ENCODE peak calls at places on chromosomes 16 and 17, in seven cellular contexts. One of them, this sample, is unnamed.

GRCh38 chr17:62140836-62141235 is 75.8 kb upstream of the MED13 start:
- DNase-seq in SJSA1: no peak
- DNase-seq in CD8-positive, alpha-beta T cell: no peak
- DNase-seq in uterus: no peak
- DNase-seq in SK-N-SH: no peak
- DNase-seq in PC-3: no peak
- DNase-seq in left ventricle myocardium inferior: no peak
- DNase-seq in this sample: no peak

GRCh38 chr17:37191219-37191618 is 184.6 kb upstream of the C17orf78 start:
- DNase-seq in SJSA1: no peak
- DNase-seq in PC-3: peak; percentile 2
- DNase-seq in CD8-positive, alpha-beta T cell: no peak
- DNase-seq in SK-N-SH: no peak
- DNase-seq in uterus: no peak
- DNase-seq in left ventricle myocardium inferior: no peak
- DNase-seq in this sample: no peak

GRCh38 chr17:2172447-2172938 is 117.6 kb downstream of the HIC1 start:
- DNase-seq in SK-N-SH: no peak
- DNase-seq in SJSA1: peak; percentile 71
- DNase-seq in left ventricle myocardium inferior: peak; percentile 49
- DNase-seq in uterus: peak; percentile 81
- DNase-seq in CD8-positive, alpha-beta T cell: no peak
- DNase-seq in PC-3: peak; percentile 15
- DNase-seq in this sample: peak; percentile 61

GRCh38 chr17:42814633-42815399 is 9.3 kb downstream of the BECN1 start:
- DNase-seq in PC-3: no peak
- DNase-seq in SJSA1: no peak
- DNase-seq in uterus: no peak
- DNase-seq in CD8-positive, alpha-beta T cell: no peak
- DNase-seq in SK-N-SH: no peak
- DNase-seq in left ventricle myocardium inferior: no peak
- DNase-seq in this sample: no peak

GRCh38 chr17:82528484-82529265 is 9.1 kb downstream of the FOXK2 start:
- DNase-seq in PC-3: peak; percentile 93
- DNase-seq in SJSA1: peak; percentile 63
- DNase-seq in SK-N-SH: peak; percentile 88
- DNase-seq in left ventricle myocardium inferior: peak; percentile 56
- DNase-seq in CD8-positive, alpha-beta T cell: no peak
- DNase-seq in uterus: no peak
- DNase-seq in this sample: no peak

GRCh38 chr17:51588063-51588462 is 327.7 kb downstream of the UTP18 start:
- DNase-seq in CD8-positive, alpha-beta T cell: no peak
- DNase-seq in SK-N-SH: no peak
- DNase-seq in left ventricle myocardium inferior: no peak
- DNase-seq in PC-3: no peak
- DNase-seq in SJSA1: no peak
- DNase-seq in uterus: no peak
- DNase-seq in this sample: no peak

GRCh38 chr16:4525069-4525468 is 13.5 kb downstream of the CDIP1 start:
- DNase-seq in CD8-positive, alpha-beta T cell: no peak
- DNase-seq in left ventricle myocardium inferior: no peak
- DNase-seq in SK-N-SH: no peak
- DNase-seq in SJSA1: no peak
- DNase-seq in uterus: no peak
- DNase-seq in PC-3: no peak
- DNase-seq in this sample: no peak

GRCh38 chr17:57211543-57211942 is 44.8 kb upstream of the MSI2 start:
- DNase-seq in uterus: no peak
- DNase-seq in PC-3: peak; percentile 90
- DNase-seq in SK-N-SH: no peak
- DNase-seq in left ventricle myocardium inferior: no peak
- DNase-seq in SJSA1: peak; percentile 57
- DNase-seq in CD8-positive, alpha-beta T cell: no peak
- DNase-seq in this sample: no peak

GRCh38 chr17:3893003-3893719 is at the start of gene CAMKK1:
- DNase-seq in SJSA1: peak; percentile 88
- DNase-seq in PC-3: peak; percentile 85
- DNase-seq in CD8-positive, alpha-beta T cell: peak; percentile 84
- DNase-seq in uterus: peak; percentile 86
- DNase-seq in SK-N-SH: peak; percentile 99
- DNase-seq in left ventricle myocardium inferior: peak; percentile 92
- DNase-seq in this sample: peak; percentile 94

GRCh38 chr17:62705781-62706597 is 78.5 kb downstream of the MRC2 start:
- DNase-seq in SJSA1: no peak
- DNase-seq in PC-3: no peak
- DNase-seq in uterus: no peak
- DNase-seq in CD8-positive, alpha-beta T cell: no peak
- DNase-seq in SK-N-SH: no peak
- DNase-seq in left ventricle myocardium inferior: no peak
- DNase-seq in this sample: no peak

GRCh38 chr16:87060026-87060986 is 256.9 kb downstream of the C16orf95 start:
- DNase-seq in PC-3: no peak
- DNase-seq in uterus: no peak
- DNase-seq in SK-N-SH: no peak
- DNase-seq in left ventricle myocardium inferior: no peak
- DNase-seq in CD8-positive, alpha-beta T cell: no peak
- DNase-seq in SJSA1: peak; percentile 62
- DNase-seq in this sample: peak; percentile 75

GRCh38 chr17:57784226-57784895 is 39.3 kb upstream of the CCDC182 start:
- DNase-seq in SK-N-SH: no peak
- DNase-seq in left ventricle myocardium inferior: no peak
- DNase-seq in uterus: no peak
- DNase-seq in PC-3: no peak
- DNase-seq in CD8-positive, alpha-beta T cell: no peak
- DNase-seq in SJSA1: no peak
- DNase-seq in this sample: no peak

GRCh38 chr17:19301274-19301946 is 61.1 kb downstream of the B9D1 start:
- DNase-seq in CD8-positive, alpha-beta T cell: no peak
- DNase-seq in SK-N-SH: no peak
- DNase-seq in PC-3: no peak
- DNase-seq in uterus: no peak
- DNase-seq in SJSA1: no peak
- DNase-seq in left ventricle myocardium inferior: no peak
- DNase-seq in this sample: peak; percentile 8

GRCh38 chr17:3772764-3773163 is 28.2 kb downstream of the ITGAE start:
- DNase-seq in CD8-positive, alpha-beta T cell: no peak
- DNase-seq in SK-N-SH: no peak
- DNase-seq in left ventricle myocardium inferior: no peak
- DNase-seq in SJSA1: no peak
- DNase-seq in uterus: no peak
- DNase-seq in PC-3: no peak
- DNase-seq in this sample: peak; percentile 28

GRCh38 chr16:57485916-57486857 is at the start of gene DOK4:
- DNase-seq in CD8-positive, alpha-beta T cell: peak; percentile 70
- DNase-seq in left ventricle myocardium inferior: peak; percentile 87
- DNase-seq in SK-N-SH: peak; percentile 98
- DNase-seq in SJSA1: peak; percentile 81
- DNase-seq in uterus: peak; percentile 74
- DNase-seq in PC-3: peak; percentile 65
- DNase-seq in this sample: peak; percentile 95

GRCh38 chr17:76432712-76433336 is 20.1 kb downstream of the UBE2O start:
- DNase-seq in PC-3: peak; percentile 65
- DNase-seq in SJSA1: no peak
- DNase-seq in SK-N-SH: no peak
- DNase-seq in CD8-positive, alpha-beta T cell: no peak
- DNase-seq in left ventricle myocardium inferior: no peak
- DNase-seq in uterus: no peak
- DNase-seq in this sample: no peak

GRCh38 chr17:29483503-29483902 is 83.3 kb downstream of the ABHD15 start:
- DNase-seq in SJSA1: no peak
- DNase-seq in SK-N-SH: no peak
- DNase-seq in PC-3: no peak
- DNase-seq in uterus: no peak
- DNase-seq in left ventricle myocardium inferior: no peak
- DNase-seq in CD8-positive, alpha-beta T cell: no peak
- DNase-seq in this sample: no peak

GRCh38 chr17:46179375-46179999 is 13.7 kb downstream of the KANSL1 start:
- DNase-seq in uterus: no peak
- DNase-seq in left ventricle myocardium inferior: no peak
- DNase-seq in SK-N-SH: no peak
- DNase-seq in SJSA1: no peak
- DNase-seq in CD8-positive, alpha-beta T cell: no peak
- DNase-seq in PC-3: no peak
- DNase-seq in this sample: no peak

GRCh38 chr17:46178550-46179198 is 14.6 kb downstream of the KANSL1 start:
- DNase-seq in SK-N-SH: no peak
- DNase-seq in CD8-positive, alpha-beta T cell: no peak
- DNase-seq in left ventricle myocardium inferior: no peak
- DNase-seq in uterus: no peak
- DNase-seq in PC-3: peak; percentile 74
- DNase-seq in SJSA1: no peak
- DNase-seq in this sample: no peak

GRCh38 chr17:46176975-46177374 is 16.3 kb downstream of the KANSL1 start:
- DNase-seq in PC-3: no peak
- DNase-seq in CD8-positive, alpha-beta T cell: no peak
- DNase-seq in SJSA1: no peak
- DNase-seq in SK-N-SH: no peak
- DNase-seq in left ventricle myocardium inferior: no peak
- DNase-seq in uterus: no peak
- DNase-seq in this sample: no peak

GRCh38 chr17:46173153-46173552 is 20.1 kb downstream of the KANSL1 start:
- DNase-seq in left ventricle myocardium inferior: no peak
- DNase-seq in SJSA1: no peak
- DNase-seq in CD8-positive, alpha-beta T cell: no peak
- DNase-seq in uterus: no peak
- DNase-seq in SK-N-SH: no peak
- DNase-seq in PC-3: no peak
- DNase-seq in this sample: no peak

DNA sequence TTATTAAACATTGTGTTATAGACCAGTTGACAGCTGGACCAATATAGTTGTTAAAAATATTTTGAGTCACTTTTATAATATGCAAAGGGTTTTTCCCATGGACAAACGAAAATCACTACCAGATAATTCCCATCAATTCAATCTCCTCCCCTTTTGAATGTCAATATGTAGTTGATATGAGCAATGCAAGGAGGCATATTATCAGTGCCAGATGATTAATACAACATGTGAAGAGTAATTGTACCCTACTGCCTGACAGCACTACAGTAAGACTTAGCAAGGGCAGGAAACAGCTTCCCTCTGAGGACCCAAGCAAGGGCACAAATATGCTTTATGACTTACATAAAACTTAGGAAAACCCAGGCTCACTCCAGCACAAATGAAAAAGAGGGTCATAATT is 17.3 kb downstream of the KANSL1 start:
- DNase-seq in PC-3: no peak
- DNase-seq in SK-N-SH: no peak
- DNase-seq in uterus: no peak
- DNase-seq in SJSA1: no peak
- DNase-seq in CD8-positive, alpha-beta T cell: no peak
- DNase-seq in left ventricle myocardium inferior: no peak
- DNase-seq in this sample: no peak
- H3K4me1 ChIP-seq in PC-3: peaks cover 20% of the 10 kb centered on the region
- H3K4me1 ChIP-seq in SK-N-SH: peaks cover 11% of the 10 kb centered on the region
- H3K4me1 ChIP-seq in uterus: peaks cover 15% of the 10 kb centered on the region
- H3K4me1 ChIP-seq in SJSA1: peaks cover 17% of the 10 kb centered on the region
- H3K4me1 ChIP-seq in CD8-positive, alpha-beta T cell: peaks cover 81% of the 10 kb centered on the region
- H3K4me1 ChIP-seq in left ventricle myocardium inferior: peaks cover 97% of the 10 kb centered on the region
- H3K4me1 ChIP-seq in this sample: no peaks in the 10 kb centered on the region

DNA sequence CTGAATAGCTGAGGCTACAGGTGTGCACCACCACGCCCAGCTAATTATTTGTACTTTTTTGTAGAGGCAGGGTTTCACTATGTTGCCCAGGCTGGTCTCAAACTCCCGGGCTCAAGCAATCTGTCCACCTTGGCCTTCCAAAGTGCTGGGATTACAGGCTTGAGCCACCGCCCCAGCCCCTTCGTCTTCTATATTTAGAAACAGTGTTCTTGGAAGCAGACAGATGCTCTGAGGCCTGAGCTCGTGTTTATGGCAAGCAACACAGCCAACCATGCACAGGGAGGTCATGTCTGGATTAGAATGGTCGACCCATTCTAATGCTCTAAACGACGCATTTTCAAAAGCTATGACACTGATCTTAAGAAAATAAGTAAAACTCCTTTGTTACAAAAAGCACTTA is 16.6 kb downstream of the TMEM204 start:
- DNase-seq in SJSA1: no peak
- DNase-seq in CD8-positive, alpha-beta T cell: no peak
- DNase-seq in left ventricle myocardium inferior: no peak
- DNase-seq in uterus: no peak
- DNase-seq in SK-N-SH: no peak
- DNase-seq in PC-3: no peak
- DNase-seq in this sample: no peak
- H3K4me3 ChIP-seq in SJSA1: no peak overlapping the region
- H3K4me3 ChIP-seq in CD8-positive, alpha-beta T cell: no peak overlapping the region
- H3K4me3 ChIP-seq in left ventricle myocardium inferior: peak overlapping the region; percentile 43
- H3K4me3 ChIP-seq in uterus: no peak overlapping the region
- H3K4me3 ChIP-seq in SK-N-SH: no peak overlapping the region
- H3K4me3 ChIP-seq in PC-3: no peak overlapping the region
- H3K4me3 ChIP-seq in this sample: no peak overlapping the region

DNA sequence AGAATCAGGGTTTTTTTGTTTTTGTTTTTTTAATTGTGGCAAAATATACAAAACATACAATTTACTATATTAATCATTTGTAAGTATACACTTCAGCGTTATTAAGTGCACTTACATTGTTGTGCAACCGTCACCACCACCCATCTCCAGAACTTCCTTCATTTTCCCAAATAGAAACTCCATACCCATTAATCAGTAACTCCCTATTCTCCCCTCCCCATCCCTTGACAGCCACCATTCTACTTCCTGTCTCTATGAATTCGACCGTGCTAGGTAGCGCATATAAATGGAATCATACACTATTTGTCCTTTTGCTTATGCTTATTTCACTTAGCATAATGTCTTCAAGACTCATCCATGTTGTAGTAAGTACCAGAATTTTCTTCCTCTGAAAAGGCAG is 45.1 kb upstream of the DHX40 start:
- DNase-seq in SJSA1: no peak
- DNase-seq in PC-3: no peak
- DNase-seq in left ventricle myocardium inferior: no peak
- DNase-seq in SK-N-SH: no peak
- DNase-seq in uterus: no peak
- DNase-seq in CD8-positive, alpha-beta T cell: no peak
- DNase-seq in this sample: no peak
- H3K4me1 ChIP-seq in SJSA1: peaks cover under 1% of the 10 kb centered on the region
- H3K4me1 ChIP-seq in PC-3: peaks cover 4% of the 10 kb centered on the region
- H3K4me1 ChIP-seq in left ventricle myocardium inferior: peaks cover 6% of the 10 kb centered on the region
- H3K4me1 ChIP-seq in SK-N-SH: no peaks in the 10 kb centered on the region
- H3K4me1 ChIP-seq in uterus: no peaks in the 10 kb centered on the region
- H3K4me1 ChIP-seq in CD8-positive, alpha-beta T cell: no peaks in the 10 kb centered on the region
- H3K4me1 ChIP-seq in this sample: no peaks in the 10 kb centered on the region

GRCh38 chr16:56360117-56361008 is 65.0 kb downstream of the AMFR start:
- DNase-seq in left ventricle myocardium inferior: no peak
- DNase-seq in SK-N-SH: peak; percentile 11
- DNase-seq in SJSA1: peak; percentile 38
- DNase-seq in PC-3: no peak
- DNase-seq in CD8-positive, alpha-beta T cell: no peak
- DNase-seq in uterus: no peak
- DNase-seq in this sample: no peak
- H3K4me3 ChIP-seq in left ventricle myocardium inferior: no peak overlapping the region
- H3K4me3 ChIP-seq in SK-N-SH: no peak overlapping the region
- H3K4me3 ChIP-seq in SJSA1: no peak overlapping the region
- H3K4me3 ChIP-seq in PC-3: no peak overlapping the region
- H3K4me3 ChIP-seq in CD8-positive, alpha-beta T cell: no peak overlapping the region
- H3K4me3 ChIP-seq in uterus: no peak overlapping the region
- H3K4me3 ChIP-seq in this sample: no peak overlapping the region

GRCh38 chr17:17416400-17417360 is 60.1 kb upstream of the MED9 start:
- DNase-seq in uterus: no peak
- DNase-seq in CD8-positive, alpha-beta T cell: peak; percentile 17
- DNase-seq in left ventricle myocardium inferior: peak; percentile 33
- DNase-seq in PC-3: peak; percentile 93
- DNase-seq in SJSA1: peak; percentile 93
- DNase-seq in SK-N-SH: no peak
- DNase-seq in this sample: no peak
- H3K4me1 ChIP-seq in uterus: no peaks in the 10 kb centered on the region
- H3K4me1 ChIP-seq in CD8-positive, alpha-beta T cell: peaks cover 19% of the 10 kb centered on the region
- H3K4me1 ChIP-seq in left ventricle myocardium inferior: peaks cover 68% of the 10 kb centered on the region
- H3K4me1 ChIP-seq in PC-3: peaks cover 52% of the 10 kb centered on the region
- H3K4me1 ChIP-seq in SJSA1: peaks cover 59% of the 10 kb centered on the region
- H3K4me1 ChIP-seq in SK-N-SH: peaks cover 11% of the 10 kb centered on the region
- H3K4me1 ChIP-seq in this sample: no peaks in the 10 kb centered on the region

This sample was measured in aorta.